ENCODE peak calls at places on chromosomes 4 and X, in seven cellular contexts. J, W, H, C, K, R and L are unnamed samples.
A peak's percentile ranks its signal among the peaks of the same experiment; 100 is the strongest.

GRCh38 chrX:10902001-10902400 is 209.1 kb upstream of the HCCS start:
- DNase-seq in J (no peak), W (no peak), H (no peak), C (no peak), K (peak; percentile 14), R (no peak), L (no peak)

GRCh38 chrX:112841114-112841819 is 636 bp upstream of the AMOT start:
- DNase-seq in J (no peak), W (peak; percentile 72), H (peak; percentile 86), C (no peak), K (peak; percentile 81), R (peak; percentile 86), L (peak; percentile 40)

GRCh38 chr4:147285751-147286150 is 195.1 kb upstream of the EDNRA start:
- DNase-seq in J (no peak), W (no peak), H (no peak), C (no peak), K (no peak), R (no peak), L (no peak)

GRCh38 chr4:2260336-2261109 is 1.4 kb downstream of the MXD4 start:
- DNase-seq in J (no peak), W (no peak), H (no peak), C (no peak), K (no peak), R (no peak), L (no peak)

GRCh38 chrX:117860517-117860916 is 256.1 kb downstream of the KLHL13 start:
- DNase-seq in J (no peak), W (no peak), H (no peak), C (no peak), K (no peak), R (no peak), L (no peak)

GRCh38 chrX:153471663-153472280 is 1.4 kb upstream of the HAUS7 start:
- DNase-seq in J (no peak), W (no peak), H (no peak), C (no peak), K (no peak), R (no peak), L (no peak)

GRCh38 chrX:9339603-9340569 is 125.0 kb upstream of the TBL1X start:
- DNase-seq in J (no peak), W (no peak), H (no peak), C (no peak), K (no peak), R (no peak), L (no peak)

GRCh38 chr4:37188100-37188499 is 56.4 kb upstream of the NWD2 start:
- DNase-seq in J (no peak), W (peak; percentile 35), H (peak; percentile 78), C (no peak), K (peak; percentile 4), R (peak; percentile 3), L (peak; percentile 3)

GRCh38 chrX:150035531-150035930 is 97.2 kb upstream of the EOLA2 start:
- DNase-seq in J (no peak), W (no peak), H (no peak), C (no peak), K (peak; percentile 40), R (no peak), L (no peak)

GRCh38 chrX:71618787-71619186 is 476 bp upstream of the CXCR3 start:
- DNase-seq in J (no peak), W (no peak), H (no peak), C (no peak), K (no peak), R (no peak), L (no peak)

GRCh38 chr4:186341655-186342054 is 75.7 kb downstream of the F11 start:
- DNase-seq in J (no peak), W (no peak), H (no peak), C (no peak), K (no peak), R (no peak), L (no peak)

GRCh38 chr4:73816814-73817213 is 19.7 kb upstream of the CXCL6 start:
- DNase-seq in J (no peak), W (no peak), H (no peak), C (no peak), K (peak; percentile 66), R (no peak), L (no peak)

GRCh38 chr4:23613782-23614181 is 276.1 kb downstream of the PPARGC1A start:
- DNase-seq in J (no peak), W (no peak), H (no peak), C (no peak), K (no peak), R (no peak), L (no peak)

GRCh38 chrX:143378851-143379250 is 138.4 kb downstream of the SPANXN3 start:
- DNase-seq in J (no peak), W (no peak), H (no peak), C (no peak), K (no peak), R (no peak), L (peak; percentile 14)

GRCh38 chr4:27861802-27862201 is 1001.2 kb downstream of the STIM2 start:
- DNase-seq in J (no peak), W (no peak), H (no peak), C (no peak), K (no peak), R (no peak), L (no peak)

DNA sequence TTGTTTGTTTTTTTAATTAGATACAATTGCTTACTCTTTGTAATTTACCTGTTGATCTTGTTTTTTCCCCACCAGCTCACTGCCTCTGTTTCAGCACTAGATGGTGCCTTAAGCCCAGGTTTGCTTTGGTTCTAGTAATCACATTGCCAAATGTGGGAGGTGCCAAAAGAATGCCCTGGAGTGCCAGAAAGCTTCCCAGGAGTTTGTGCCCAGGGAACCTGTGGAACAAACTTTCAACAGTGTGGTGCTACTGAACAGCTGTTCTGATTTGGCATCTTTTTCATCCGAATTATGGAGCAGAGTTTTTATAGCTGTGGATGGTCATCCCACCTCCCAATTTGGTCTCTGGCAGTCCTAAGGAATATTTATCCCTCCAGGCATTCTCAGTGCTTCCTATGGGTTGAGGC is 1000.7 kb downstream of the STIM2 start:
- DNase-seq in J (no peak), W (no peak), H (peak; percentile 89), C (no peak), K (peak; percentile 29), R (peak; percentile 0), L (no peak)
- H3K4me3 ChIP-seq in J (no peak overlapping the region), W (no peak overlapping the region), H (no peak overlapping the region), C (no peak overlapping the region), K (no peak overlapping the region), R (no peak overlapping the region), L (no peak overlapping the region)

GRCh38 chr4:87270144-87270543 is 49.7 kb upstream of the KLHL8 start:
- DNase-seq in J (no peak), W (peak; percentile 53), H (peak; percentile 65), C (no peak), K (peak; percentile 51), R (peak; percentile 39), L (peak; percentile 43)

GRCh38 chr4:87268401-87268800 is 48.0 kb upstream of the KLHL8 start:
- DNase-seq in J (no peak), W (no peak), H (no peak), C (no peak), K (no peak), R (no peak), L (no peak)

GRCh38 chr4:87274327-87274726 is 48.4 kb downstream of the HSD17B13 start:
- DNase-seq in J (no peak), W (no peak), H (no peak), C (no peak), K (no peak), R (no peak), L (no peak)

GRCh38 chr4:87266986-87267385 is 46.6 kb upstream of the KLHL8 start:
- DNase-seq in J (no peak), W (no peak), H (no peak), C (no peak), K (no peak), R (peak; percentile 23), L (no peak)

DNA sequence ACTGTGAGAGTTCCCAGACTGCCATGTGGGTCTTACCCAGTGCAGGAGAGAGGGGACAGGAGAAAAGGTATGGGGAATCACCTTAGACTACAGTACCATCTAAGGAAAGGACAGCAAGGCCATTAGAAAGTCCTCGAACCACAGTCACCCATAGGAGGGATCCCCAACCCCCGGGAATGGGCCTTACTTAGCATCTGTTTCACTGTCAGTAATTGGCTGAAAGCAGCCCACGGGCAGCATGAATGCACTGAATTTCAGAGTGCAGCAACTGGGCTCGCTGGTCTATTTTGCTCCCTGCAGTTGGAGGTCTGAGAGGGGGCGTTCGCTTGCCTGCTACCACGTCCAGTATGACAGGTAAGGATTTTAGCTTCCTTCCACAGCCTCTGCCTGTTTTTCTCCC is 50.4 kb upstream of the KLHL8 start:
- DNase-seq in J (no peak), W (no peak), H (peak; percentile 41), C (no peak), K (no peak), R (peak; percentile 2), L (no peak)
- TF ChIP-seq REST in J (no peak), W (no peak), H (no peak), C (no peak), K (no peak), R (no peak), L (no peak)

GRCh38 chrX:103756736-103757135 is 19.9 kb upstream of the PLP1 start:
- DNase-seq in J (no peak), W (no peak), H (no peak), C (no peak), K (no peak), R (no peak), L (no peak)
- H3K27ac ChIP-seq in J (no peak overlapping the region), W (no peak overlapping the region), H (no peak overlapping the region), C (no peak overlapping the region), K (no peak overlapping the region), R (no peak overlapping the region), L (no peak overlapping the region)

GRCh38 chr4:69323284-69323683 is 43.0 kb downstream of the UGT2B28 start:
- DNase-seq in J (no peak), W (no peak), H (peak; percentile 11), C (no peak), K (no peak), R (no peak), L (no peak)

GRCh38 chr4:69322055-69322454 is 41.8 kb downstream of the UGT2B28 start:
- DNase-seq in J (no peak), W (no peak), H (no peak), C (no peak), K (no peak), R (no peak), L (no peak)

GRCh38 chr4:69321153-69321729 is 41.0 kb downstream of the UGT2B28 start:
- DNase-seq in J (no peak), W (no peak), H (no peak), C (no peak), K (no peak), R (no peak), L (no peak)
- H3K4me3 ChIP-seq in J (no peak overlapping the region), W (no peak overlapping the region), H (no peak overlapping the region), C (no peak overlapping the region), K (no peak overlapping the region), R (no peak overlapping the region), L (no peak overlapping the region)